ENCODE peak calls at places on chromosomes 7 and 10, in five cellular contexts. S is nephron progenitor cell; G is NCI-H2081 treated with DMSO at 0.1 percent for 48 hours; C is MCF 10A; K is activated T-cell treated with anti-CD3 and anti-CD28 coated beads, Interleukin-2, amount 50 U/mL, for 48 hours. Z is an unnamed sample.

GRCh38 chr7:151822541-151823181 is 54.3 kb downstream of the PRKAG2 start:
- DNase-seq in C (no peak), G (no peak), S (no peak), K (no peak), Z (no peak)

GRCh38 chr7:87391020-87391701 is 45.7 kb downstream of the CROT start:
- DNase-seq in G (no peak), C (no peak), S (no peak), K (no peak), Z (no peak)

GRCh38 chr10:63910806-63911205 is 389.6 kb downstream of the REEP3 start:
- DNase-seq in K (no peak), G (no peak), C (no peak), S (no peak), Z (no peak)

GRCh38 chr10:10208156-10208555 is 809.5 kb upstream of the CELF2 start:
- DNase-seq in S (no peak), K (no peak), C (no peak), G (no peak), Z (no peak)

GRCh38 chr10:132492323-132493035 is 45.1 kb upstream of the INPP5A start:
- DNase-seq in K (no peak), S (no peak), C (no peak), G (no peak), Z (no peak)

GRCh38 chr7:158779061-158779992 is 50.0 kb downstream of the ESYT2 start:
- DNase-seq in C (no peak), S (no peak), K (no peak), G (no peak), Z (no peak)

GRCh38 chr10:61157182-61157581 is 213.2 kb upstream of the RHOBTB1 start:
- DNase-seq in C (no peak), S (no peak), G (no peak), K (no peak), Z (no peak)

GRCh38 chr7:155220881-155221280 is 76.8 kb upstream of the INSIG1 start:
- DNase-seq in K (no peak), C (no peak), G (no peak), S (no peak), Z (no peak)

GRCh38 chr10:33506838-33507661 is 172.6 kb upstream of the NRP1 start:
- DNase-seq in G (no peak), K (no peak), C (peak; percentile 51), S (no peak), Z (peak; percentile 66)

GRCh38 chr7:48481235-48481634 is 310.0 kb downstream of the ABCA13 start:
- DNase-seq in K (no peak), C (no peak), S (no peak), G (no peak), Z (no peak)

GRCh38 chr7:13990319-13990983 is 985 bp upstream of the ETV1 start:
- DNase-seq in G (peak; percentile 76), K (peak; percentile 31), S (peak; percentile 65), C (peak; percentile 65), Z (peak; percentile 41)

GRCh38 chr7:133428876-133429275 is 176.0 kb downstream of the EXOC4 start:
- DNase-seq in K (no peak), C (peak; percentile 29), G (no peak), S (no peak), Z (no peak)

GRCh38 chr10:72344932-72345331 is 9.8 kb downstream of the DNAJB12 start:
- DNase-seq in S (no peak), G (no peak), K (peak; percentile 58), C (no peak), Z (no peak)

GRCh38 chr10:91820144-91820543 is 21.9 kb downstream of the TNKS2 start:
- DNase-seq in C (peak; percentile 44), K (no peak), G (no peak), S (no peak), Z (no peak)

GRCh38 chr10:131856441-131857094 is 44.2 kb upstream of the PPP2R2D start:
- DNase-seq in C (no peak), K (no peak), S (no peak), G (no peak), Z (no peak)

GRCh38 chr7:5143106-5143505 is 46.9 kb upstream of the WIPI2 start:
- DNase-seq in C (no peak), K (peak; percentile 41), G (no peak), S (no peak), Z (no peak)

GRCh38 chr10:5977471-5978370 is at the start of gene IL15RA:
- DNase-seq in K (peak; percentile 89), S (peak; percentile 65), C (peak; percentile 80), G (no peak), Z (peak; percentile 45)

GRCh38 chr7:133829336-133829897 is 297.7 kb upstream of the LRGUK start:
- DNase-seq in C (no peak), G (no peak), K (no peak), S (peak; percentile 21), Z (peak; percentile 22)

GRCh38 chr10:48798486-48799254 is 114.0 kb downstream of the WDFY4 start:
- DNase-seq in C (peak; percentile 21), G (no peak), K (no peak), S (no peak), Z (no peak)

GRCh38 chr10:117499248-117500105 is 43.1 kb upstream of the EMX2 start:
- DNase-seq in C (no peak), S (no peak), G (no peak), K (no peak), Z (no peak)

GRCh38 chr7:45920543-45921380 is at the start of gene IGFBP3:
- DNase-seq in G (no peak), C (peak; percentile 43), S (peak; percentile 77), K (peak; percentile 39), Z (no peak)

GRCh38 chr10:87706731-87707130 is 47.1 kb downstream of the PAPSS2 start:
- DNase-seq in S (no peak), G (no peak), K (no peak), C (no peak), Z (no peak)

GRCh38 chr7:1559626-1560590 is 3.9 kb upstream of the TMEM184A start:
- DNase-seq in S (no peak), K (no peak), G (no peak), C (peak; percentile 51), Z (peak; percentile 40)

GRCh38 chr7:24668922-24669635 is 88.2 kb downstream of the GSDME start:
- DNase-seq in K (no peak), G (no peak), S (no peak), C (peak; percentile 28), Z (peak; percentile 45)

GRCh38 chr10:102225646-102226541 is at the start of gene ELOVL3:
- DNase-seq in C (peak; percentile 64), G (peak; percentile 19), K (peak; percentile 90), S (peak; percentile 93), Z (peak; percentile 67)

GRCh38 chr7:110646814-110647213 is 444.1 kb upstream of the LRRN3 start:
- DNase-seq in K (no peak), C (no peak), S (no peak), G (no peak), Z (no peak)

GRCh38 chr7:143285454-143285756 is 647 bp downstream of the TMEM139 start:
- DNase-seq in S (no peak), C (peak; percentile 42), G (no peak), K (no peak), Z (no peak)

GRCh38 chr10:6071181-6072175 is 9.3 kb upstream of the IL2RA start:
- DNase-seq in S (no peak), K (peak; percentile 26), C (no peak), G (no peak), Z (no peak)

GRCh38 chr10:69684020-69684980 is 54.3 kb downstream of the FAM241B start:
- DNase-seq in C (no peak), S (no peak), G (no peak), K (no peak), Z (peak; percentile 79)

Z was measured in foreskin keratinocyte.